ENCODE peak calls at places on chromosomes 3 and 15, in four cellular contexts. Z, V, Y and L are unnamed samples.

GRCh38 chr15:40593130-40593529 is 919 bp upstream of the KNL1 start:
- DNase-seq in V (no peak), Y (no peak), Z (no peak), L (no peak)

GRCh38 chr3:19898725-19899124 is 35.3 kb downstream of the EFHB start:
- DNase-seq in V (peak; percentile 73), Y (no peak), Z (no peak), L (no peak)

GRCh38 chr15:79593119-79593869 is 161.2 kb downstream of the MINAR1 start:
- DNase-seq in Y (no peak), Z (peak; percentile 6), V (peak; percentile 13), L (peak; percentile 25)

GRCh38 chr3:182989566-182989965 is 9.2 kb upstream of the DCUN1D1 start:
- DNase-seq in Z (no peak), Y (no peak), V (no peak), L (no peak)

GRCh38 chr3:136583823-136584222 is 168.4 kb downstream of the STAG1 start:
- DNase-seq in Z (no peak), V (no peak), Y (no peak), L (no peak)

GRCh38 chr3:150825192-150825915 is 62.4 kb upstream of the SIAH2 start:
- DNase-seq in Z (no peak), Y (no peak), V (no peak), L (no peak)

GRCh38 chr3:129985113-129985512 is 10.6 kb downstream of the TRH start:
- DNase-seq in Y (no peak), Z (no peak), V (no peak), L (no peak)

GRCh38 chr15:40697916-40698315 is 2.9 kb downstream of the RAD51 start:
- DNase-seq in Y (no peak), Z (no peak), V (no peak), L (no peak)

GRCh38 chr3:133269393-133269792 is 130.5 kb upstream of the BFSP2 start:
- DNase-seq in Z (no peak), Y (no peak), V (no peak), L (no peak)

GRCh38 chr3:83460051-83460450 is 1498.7 kb upstream of the CADM2 start:
- DNase-seq in Y (no peak), Z (no peak), V (no peak), L (no peak)

GRCh38 chr15:23687143-23687470 is at the start of gene NDN:
- DNase-seq in V (no peak), Z (peak; percentile 50), Y (no peak), L (no peak)

GRCh38 chr3:124976378-124976777 is 41.8 kb upstream of the MUC13 start:
- DNase-seq in V (no peak), Z (no peak), Y (no peak), L (no peak)

GRCh38 chr3:46852329-46852720 is 10.9 kb downstream of the MYL3 start:
- DNase-seq in V (no peak), Y (no peak), Z (no peak), L (no peak)

GRCh38 chr15:28901587-28901980 is 15.8 kb downstream of the APBA2 start:
- DNase-seq in V (no peak), Z (no peak), Y (no peak), L (no peak)

GRCh38 chr3:159814161-159814560 is 174.5 kb upstream of the IL12A start:
- DNase-seq in Y (no peak), V (no peak), Z (no peak), L (no peak)

GRCh38 chr15:43769584-43770228 is 7.1 kb downstream of the ELL3 start:
- DNase-seq in V (peak; percentile 50), Z (peak; percentile 77), Y (no peak), L (peak; percentile 32)

GRCh38 chr3:148036331-148036881 is 627.2 kb downstream of the ZIC1 start:
- DNase-seq in Y (no peak), V (no peak), Z (no peak), L (no peak)

GRCh38 chr15:33152502-33153109 is 41.9 kb downstream of the FMN1 start:
- DNase-seq in Z (no peak), Y (no peak), V (no peak), L (no peak)

DNA sequence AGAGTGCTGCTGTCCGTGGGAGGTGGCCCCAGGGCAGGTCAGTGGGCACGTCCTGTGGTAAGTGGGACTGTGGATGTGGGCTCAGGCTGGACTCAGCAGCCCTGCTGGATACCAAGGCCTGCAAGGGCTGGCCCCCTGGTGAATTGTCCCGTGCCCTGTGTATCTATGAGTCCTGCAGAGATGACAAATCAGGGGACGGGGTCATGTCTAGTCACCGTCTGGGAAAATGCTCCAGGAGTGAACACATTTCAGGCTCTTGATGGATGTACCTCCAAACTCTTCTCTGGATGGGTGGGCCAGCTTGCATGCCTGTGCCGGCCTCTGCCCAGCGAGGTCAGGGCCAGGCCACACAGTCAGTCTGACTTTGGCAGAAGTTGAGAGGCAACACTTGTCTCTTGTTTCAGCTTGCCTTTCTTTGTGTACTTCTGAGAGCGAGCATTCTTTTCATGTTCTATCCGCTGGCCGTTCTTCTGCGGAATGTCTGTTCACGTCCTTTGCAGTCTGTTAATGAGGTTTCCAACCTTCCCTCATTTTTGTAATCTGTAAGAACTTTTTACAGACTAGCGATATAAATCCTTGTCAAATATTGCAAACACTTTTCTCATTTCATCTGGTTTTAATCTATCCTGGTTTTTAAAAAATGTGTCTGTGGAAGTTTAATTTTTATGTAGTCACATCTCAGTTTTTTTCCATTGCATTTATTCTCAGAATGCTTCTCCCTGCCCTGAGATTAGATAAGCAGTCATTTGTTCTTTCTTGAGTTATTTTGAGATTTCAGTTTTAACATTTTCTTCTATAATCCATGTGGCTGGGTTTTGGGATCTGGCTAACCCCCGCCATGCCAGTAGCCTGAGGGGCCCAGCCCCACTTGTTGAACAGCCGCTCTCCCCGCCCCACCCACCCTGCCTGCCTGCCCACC is 11.3 kb upstream of the STAB1 start:
- DNase-seq in Y (no peak), Z (no peak), V (peak; percentile 61), L (no peak)
- TF ChIP-seq FOXK2 in Y (no peak), Z (no peak), V (no peak), L (no peak)

DNA sequence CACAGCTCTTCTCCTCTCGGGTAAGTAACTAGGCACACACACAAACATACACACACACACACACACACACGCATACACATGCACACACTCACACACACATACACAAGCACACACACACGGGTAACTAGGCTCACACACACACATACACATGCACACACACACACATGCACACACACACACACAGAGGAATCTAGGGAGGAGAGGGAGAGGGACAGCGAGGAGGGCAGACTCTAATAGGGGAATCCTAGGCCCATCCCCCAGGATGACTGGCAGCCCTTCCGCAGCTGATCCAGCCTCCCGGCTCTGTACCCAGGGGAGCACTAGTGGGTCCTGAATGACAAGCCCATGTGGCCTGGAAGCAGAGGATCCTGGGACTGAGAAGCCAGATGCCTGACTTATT is 177.5 kb upstream of the LINGO1 start:
- DNase-seq in Y (no peak), V (no peak), Z (no peak), L (no peak)
- TF ChIP-seq FOXK2 in Y (no peak), V (no peak), Z (no peak), L (no peak)

GRCh38 chr15:50250789-50251394 is 14.6 kb downstream of the HDC start:
- DNase-seq in Y (no peak), Z (no peak), V (no peak), L (no peak)

GRCh38 chr15:50249704-50250103 is 15.8 kb downstream of the HDC start:
- DNase-seq in Z (no peak), V (no peak), Y (no peak), L (no peak)

GRCh38 chr15:50248994-50249586 is 16.4 kb downstream of the HDC start:
- DNase-seq in V (no peak), Z (no peak), Y (no peak), L (no peak)

GRCh38 chr15:50244959-50245624 is 20.4 kb downstream of the HDC start:
- DNase-seq in Z (no peak), V (no peak), Y (no peak), L (no peak)

DNA sequence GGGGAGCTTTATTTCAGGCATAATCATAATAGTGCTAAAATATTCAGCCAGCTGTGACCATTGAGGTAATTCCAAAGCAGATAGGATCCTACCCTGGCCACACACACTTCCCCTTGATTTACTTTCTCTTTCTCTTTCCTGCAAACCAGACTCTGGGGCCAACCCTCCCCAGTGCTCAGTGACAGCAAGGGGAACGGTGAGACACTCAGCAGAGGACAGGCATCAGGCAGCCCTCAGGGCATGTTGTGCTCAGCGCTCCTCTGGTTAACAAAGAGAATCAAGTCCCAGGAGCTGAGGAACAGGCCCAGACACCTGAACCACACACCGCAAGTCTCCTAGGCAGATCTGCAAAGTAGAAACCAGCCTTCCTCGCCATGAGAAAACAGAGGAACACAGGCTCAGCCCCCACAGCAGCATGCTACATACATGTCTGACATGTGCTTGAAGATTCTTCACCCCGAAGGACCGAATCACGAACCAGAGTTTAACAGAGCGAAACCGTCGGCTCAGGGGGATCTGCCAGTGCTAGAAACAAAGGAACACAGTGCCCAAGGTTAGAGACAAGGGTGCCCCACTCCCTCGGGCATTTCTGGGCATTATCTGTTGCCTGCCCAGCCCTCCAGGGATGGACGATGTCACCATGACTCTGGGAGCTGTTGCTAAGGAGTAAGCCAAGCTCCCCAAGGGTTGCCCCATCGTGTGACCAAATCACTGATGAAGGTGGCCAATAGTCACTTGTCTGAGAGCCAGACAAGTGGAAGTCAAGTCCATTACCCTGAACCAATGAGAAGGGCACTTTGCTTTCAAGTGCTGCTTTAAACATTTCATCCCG is 17.5 kb downstream of the HDC start:
- DNase-seq in Y (no peak), Z (peak; percentile 23), V (no peak), L (no peak)
- TF ChIP-seq FOXK2 in Y (no peak), Z (no peak), V (no peak), L (no peak)

DNA sequence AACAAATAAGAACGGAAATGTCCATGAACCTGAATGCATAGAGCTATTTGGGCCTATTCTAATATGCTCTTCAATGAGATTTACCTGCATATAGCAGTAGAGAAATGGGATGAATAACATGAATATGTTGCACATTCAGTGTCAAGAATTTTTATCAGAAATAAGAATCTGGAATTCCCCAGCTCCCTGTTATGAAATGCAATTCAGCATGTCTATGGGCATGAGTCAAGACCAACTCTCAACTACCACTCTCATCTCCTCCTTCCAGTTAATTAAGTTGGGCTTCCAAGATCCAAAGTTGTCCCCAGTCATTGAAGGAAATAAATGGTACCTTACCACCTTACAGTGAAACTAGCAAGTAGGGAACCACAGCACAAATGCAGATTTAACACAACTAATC is 133.7 kb upstream of the ALCAM start:
- DNase-seq in Z (no peak), V (no peak), Y (no peak), L (no peak)
- TF ChIP-seq FOXK2 in Z (no peak), V (no peak), Y (no peak), L (no peak)

GRCh38 chr3:122562923-122563716 is 980 bp downstream of the PARP9 start:
- DNase-seq in Z (peak; percentile 25), Y (no peak), V (no peak), L (no peak)
- TF ChIP-seq FOXK2 in Z (no peak), Y (no peak), V (no peak), L (no peak)

DNA sequence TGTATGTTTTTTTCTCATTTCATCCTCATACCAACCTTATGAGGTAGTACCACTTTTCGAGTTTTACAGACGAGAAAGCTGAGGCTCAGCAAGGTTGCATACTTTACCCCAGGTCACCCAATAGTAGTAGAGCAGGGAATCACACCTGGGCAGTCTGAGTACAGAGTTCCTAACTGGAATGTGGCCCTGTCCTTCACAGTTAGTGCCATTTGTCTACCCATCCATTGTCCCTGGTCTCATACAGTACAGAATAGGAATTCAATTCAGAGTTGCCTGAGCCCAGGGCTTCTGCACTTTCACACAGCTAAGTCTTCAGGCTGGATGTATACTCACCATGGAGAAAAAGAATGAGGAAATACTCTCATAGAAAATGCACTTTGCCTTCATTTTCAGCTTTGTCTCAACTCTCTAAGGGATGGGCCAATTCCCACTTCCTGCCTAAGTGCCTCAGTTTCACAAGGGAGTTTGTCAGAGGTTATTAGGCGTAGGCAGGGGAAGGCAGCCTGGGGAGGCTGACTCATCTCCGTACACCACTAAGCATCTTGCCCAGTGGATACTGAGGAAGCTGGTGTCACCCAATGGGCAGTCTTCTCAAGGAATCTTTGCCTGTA is 93.2 kb downstream of the TMEM212 start:
- DNase-seq in V (no peak), Y (peak; percentile 20), Z (peak; percentile 40), L (no peak)
- TF ChIP-seq FOXK2 in V (no peak), Y (no peak), Z (no peak), L (no peak)